ENCODE peak calls at places on chromosomes 2 and 18, in eight cellular contexts. L, K, X, D, U, Q, G and T are unnamed samples.

GRCh38 chr2:187546762-187547333 is 7.4 kb downstream of the TFPI start:
- DNase-seq in L (no peak), K (no peak), X (no peak), D (no peak), U (no peak), Q (no peak), G (no peak), T (peak)

GRCh38 chr2:119241205-119241532 is 17.5 kb downstream of the STEAP3 start:
- DNase-seq in L (no peak), K (no peak), X (no peak), D (no peak), U (no peak), Q (no peak), G (no peak), T (no peak)

GRCh38 chr2:84247532-84247931 is 211.5 kb downstream of the SUCLG1 start:
- DNase-seq in L (no peak), K (no peak), X (no peak), D (peak), U (no peak), Q (no peak), G (no peak), T (peak)

GRCh38 chr2:96955694-96956610 is 30.4 kb downstream of the FAM178B start:
- DNase-seq in L (no peak), K (no peak), X (no peak), D (no peak), U (no peak), Q (no peak), G (no peak), T (no peak)

GRCh38 chr18:3066391-3067079 is 53.6 kb upstream of the LPIN2 start:
- DNase-seq in L (no peak), K (no peak), X (no peak), D (no peak), U (no peak), Q (no peak), G (no peak), T (no peak)

GRCh38 chr2:121665504-121665903 is 16.2 kb upstream of the CLASP1 start:
- DNase-seq in L (no peak), K (no peak), X (no peak), D (peak), U (no peak), Q (no peak), G (no peak), T (no peak)

GRCh38 chr2:161123531-161124030 is 36.6 kb upstream of the TANK start:
- DNase-seq in L (no peak), K (no peak), X (no peak), D (peak), U (no peak), Q (no peak), G (peak), T (peak)

GRCh38 chr2:234495801-234496441 is 960 bp downstream of the ARL4C start:
- DNase-seq in L (no peak), K (no peak), X (peak), D (no peak), U (no peak), Q (peak), G (no peak), T (peak)

GRCh38 chr18:58660915-58661314 is 10.3 kb upstream of the MALT1 start:
- DNase-seq in L (no peak), K (no peak), X (no peak), D (no peak), U (no peak), Q (no peak), G (no peak), T (no peak)

GRCh38 chr2:75002007-75002406 is 43.6 kb downstream of the POLE4 start:
- DNase-seq in L (no peak), K (no peak), X (no peak), D (peak), U (no peak), Q (no peak), G (no peak), T (peak)

GRCh38 chr18:11808001-11808855 is 43.0 kb upstream of the CHMP1B start:
- DNase-seq in L (no peak), K (no peak), X (no peak), D (peak), U (no peak), Q (no peak), G (peak), T (peak)

GRCh38 chr2:1863386-1863785 is 119.1 kb upstream of the PXDN start:
- DNase-seq in L (no peak), K (no peak), X (no peak), D (no peak), U (no peak), Q (no peak), G (no peak), T (no peak)

GRCh38 chr18:22165049-22165602 is 4.3 kb upstream of the GATA6 start:
- DNase-seq in L (no peak), K (no peak), X (no peak), D (no peak), U (no peak), Q (no peak), G (no peak), T (no peak)

GRCh38 chr2:84654414-84654813 is 138.1 kb downstream of the DNAH6 start:
- DNase-seq in L (no peak), K (no peak), X (no peak), D (no peak), U (no peak), Q (no peak), G (no peak), T (no peak)

GRCh38 chr2:63613391-63613901 is 24.7 kb downstream of the MDH1 start:
- DNase-seq in L (no peak), K (no peak), X (no peak), D (no peak), U (no peak), Q (no peak), G (no peak), T (peak)

GRCh38 chr2:34498561-34498960 is 899.5 kb upstream of the FAM98A start:
- DNase-seq in L (no peak), K (no peak), X (no peak), D (no peak), U (no peak), Q (no peak), G (no peak), T (no peak)